ENCODE peak calls at places on chromosomes 16 and 17, in seven cellular contexts. C is GM23338, Q is spleen, G is stomach, L is breast epithelium, K is transverse colon, M is HL-60. P is an unnamed sample.

GRCh38 chr16:27238016-27238587 is 30.5 kb downstream of the NSMCE1 start:
- DNase-seq in C (no peak), Q (peak), G (peak), L (no peak), K (peak), M (no peak), P (no peak)

GRCh38 chr17:39553326-39553945 is 54.3 kb downstream of the NEUROD2 start:
- DNase-seq in C (no peak), Q (no peak), G (no peak), L (no peak), K (no peak), M (no peak), P (no peak)

GRCh38 chr16:49884033-49884707 is 28.3 kb upstream of the ZNF423 start:
- DNase-seq in C (no peak), Q (no peak), G (no peak), L (no peak), K (peak), M (no peak), P (no peak)

GRCh38 chr17:78797213-78797612 is 15.1 kb upstream of the CYTH1 start:
- DNase-seq in C (no peak), Q (no peak), G (no peak), L (no peak), K (no peak), M (no peak), P (no peak)

GRCh38 chr16:47886631-47887415 is 269.0 kb downstream of the ABCC12 start:
- DNase-seq in C (no peak), Q (no peak), G (no peak), L (no peak), K (no peak), M (no peak), P (no peak)

GRCh38 chr17:19371259-19372003 is 6.9 kb upstream of the MAPK7 start:
- DNase-seq in C (no peak), Q (no peak), G (no peak), L (no peak), K (no peak), M (no peak), P (no peak)

GRCh38 chr17:68512967-68513474 is 791 bp downstream of the PRKAR1A start:
- DNase-seq in C (peak), Q (no peak), G (no peak), L (no peak), K (peak), M (no peak), P (no peak)

GRCh38 chr17:38533706-38534497 is 71.8 kb downstream of the SRCIN1 start:
- DNase-seq in C (peak), Q (no peak), G (no peak), L (no peak), K (no peak), M (no peak), P (no peak)

GRCh38 chr16:14353340-14353739 is 276.7 kb downstream of the PARN start:
- DNase-seq in C (peak), Q (no peak), G (no peak), L (no peak), K (no peak), M (no peak), P (no peak)

GRCh38 chr16:87463722-87464690 is 28.8 kb downstream of the ZCCHC14 start:
- DNase-seq in C (no peak), Q (no peak), G (no peak), L (no peak), K (peak), M (peak), P (no peak)

GRCh38 chr16:66752958-66753357 is 1.5 kb upstream of the DYNC1LI2 start:
- DNase-seq in C (no peak), Q (no peak), G (no peak), L (no peak), K (no peak), M (no peak), P (no peak)

GRCh38 chr16:72992142-72992601 is 55.8 kb downstream of the ZFHX3 start:
- DNase-seq in C (peak), Q (no peak), G (no peak), L (no peak), K (no peak), M (no peak), P (no peak)

GRCh38 chr17:76747716-76748360 is 9.9 kb downstream of the MFSD11 start:
- DNase-seq in C (no peak), Q (no peak), G (no peak), L (no peak), K (no peak), M (no peak), P (no peak)

DNA sequence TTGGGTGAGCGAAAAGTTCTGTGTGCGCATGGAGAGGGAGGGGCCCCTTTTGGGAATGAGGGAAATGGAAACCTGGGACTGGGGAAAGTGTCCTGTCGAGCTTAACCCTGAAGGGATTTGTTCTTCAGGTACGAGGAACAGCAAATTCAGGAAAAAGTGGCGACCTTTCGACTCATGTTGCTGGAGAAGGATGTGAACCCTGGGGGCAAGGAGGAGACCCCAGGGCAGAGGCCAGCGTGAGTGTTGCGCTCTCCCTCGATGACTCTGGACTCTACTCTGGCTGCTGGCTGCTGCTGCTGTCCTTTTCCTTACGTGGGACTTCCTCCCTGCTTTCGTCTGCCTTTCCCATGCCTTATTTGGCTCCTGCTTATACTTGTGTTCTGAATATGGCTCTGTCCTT is 4.9 kb downstream of the SRRM2 start:
- DNase-seq in C (no peak), Q (peak), G (no peak), L (no peak), K (no peak), M (peak), P (no peak)
- TF ChIP-seq CTCF in C (no peak), Q (no peak), G (no peak), L (no peak), K (no peak), M (no peak), P (no peak)

GRCh38 chr17:75032896-75033294 is 13.9 kb downstream of the ATP5PD start:
- DNase-seq in C (no peak), Q (no peak), G (no peak), L (peak), K (no peak), M (no peak), P (no peak)

GRCh38 chr17:75034236-75034908 is 12.4 kb downstream of the ATP5PD start:
- DNase-seq in C (peak), Q (peak), G (peak), L (peak), K (peak), M (peak), P (peak)

GRCh38 chr17:75030161-75030560 is 16.6 kb downstream of the ATP5PD start:
- DNase-seq in C (no peak), Q (no peak), G (no peak), L (no peak), K (no peak), M (no peak), P (no peak)

GRCh38 chr17:75033346-75034235 is 13.2 kb downstream of the ATP5PD start:
- DNase-seq in C (peak), Q (peak), G (peak), L (peak), K (peak), M (peak), P (peak)

DNA sequence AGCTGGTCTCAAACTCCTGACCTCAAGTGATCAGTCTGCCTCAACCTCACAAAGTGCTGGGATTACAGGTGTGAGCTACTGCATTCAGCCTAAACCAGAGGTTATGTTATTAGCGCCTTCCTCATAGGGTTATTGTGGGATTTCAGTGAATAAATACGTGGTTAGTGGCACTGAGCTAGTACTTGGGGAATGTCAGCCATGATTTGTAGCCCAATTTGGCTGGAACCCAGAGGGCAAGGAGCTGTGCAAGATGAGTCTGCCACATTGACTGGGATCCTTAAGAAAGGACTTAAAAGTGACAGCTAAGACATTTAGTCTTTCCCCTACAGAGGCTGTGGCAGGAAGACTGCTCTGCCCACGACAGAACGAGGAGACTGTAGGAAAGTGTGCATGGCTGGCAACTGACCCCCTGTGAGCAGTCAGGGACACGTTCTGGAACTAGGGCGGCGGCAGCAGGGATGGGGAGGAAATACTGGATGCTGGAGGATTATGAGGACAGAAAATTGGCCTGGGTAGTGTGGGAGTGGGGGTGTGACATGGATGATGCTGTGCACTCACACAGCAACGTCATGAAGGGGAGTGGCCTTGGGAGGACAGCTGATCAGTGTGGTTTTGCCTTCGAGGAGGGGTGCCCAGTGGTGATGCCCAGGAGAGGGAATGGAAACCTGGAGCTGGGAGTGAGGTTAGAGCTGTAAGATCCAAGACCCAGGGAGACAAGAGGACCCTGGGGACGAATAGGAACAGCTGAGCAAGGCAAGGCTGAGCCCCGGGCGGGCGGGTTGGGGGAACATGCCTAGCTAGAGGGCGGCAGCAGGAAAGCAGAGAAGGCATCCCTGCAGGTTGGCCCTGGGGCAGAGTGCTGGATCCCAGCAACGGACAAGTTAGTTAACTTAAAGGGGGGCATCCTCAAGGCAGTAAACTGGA is 14.5 kb downstream of the ATP5PD start:
- DNase-seq in C (peak), Q (peak), G (peak), L (peak), K (peak), M (no peak), P (peak)
- H3K4me3 ChIP-seq in C (peak), Q (peak), G (peak), L (peak), K (no peak), M (no peak), P (no peak)

GRCh38 chr16:29805232-29806095 is 865 bp upstream of the MAZ start:
- DNase-seq in C (peak), Q (peak), G (peak), L (peak), K (peak), M (peak), P (peak)

GRCh38 chr16:29806096-29806579 is at the start of gene MAZ:
- DNase-seq in C (no peak), Q (peak), G (no peak), L (no peak), K (no peak), M (no peak), P (no peak)

GRCh38 chr16:29802416-29802935 is 3.9 kb upstream of the MAZ start:
- DNase-seq in C (no peak), Q (no peak), G (no peak), L (no peak), K (no peak), M (no peak), P (no peak)

GRCh38 chr16:29804020-29804419 is 2.3 kb upstream of the MAZ start:
- DNase-seq in C (peak), Q (no peak), G (no peak), L (no peak), K (no peak), M (no peak), P (no peak)

GRCh38 chr16:29804455-29805231 is 1.7 kb upstream of the MAZ start:
- DNase-seq in C (peak), Q (peak), G (peak), L (no peak), K (peak), M (peak), P (peak)
- TF ChIP-seq POLR2AphosphoS5 in C (no peak), Q (no peak), G (no peak), L (no peak), K (no peak), M (no peak), P (no peak)

DNA sequence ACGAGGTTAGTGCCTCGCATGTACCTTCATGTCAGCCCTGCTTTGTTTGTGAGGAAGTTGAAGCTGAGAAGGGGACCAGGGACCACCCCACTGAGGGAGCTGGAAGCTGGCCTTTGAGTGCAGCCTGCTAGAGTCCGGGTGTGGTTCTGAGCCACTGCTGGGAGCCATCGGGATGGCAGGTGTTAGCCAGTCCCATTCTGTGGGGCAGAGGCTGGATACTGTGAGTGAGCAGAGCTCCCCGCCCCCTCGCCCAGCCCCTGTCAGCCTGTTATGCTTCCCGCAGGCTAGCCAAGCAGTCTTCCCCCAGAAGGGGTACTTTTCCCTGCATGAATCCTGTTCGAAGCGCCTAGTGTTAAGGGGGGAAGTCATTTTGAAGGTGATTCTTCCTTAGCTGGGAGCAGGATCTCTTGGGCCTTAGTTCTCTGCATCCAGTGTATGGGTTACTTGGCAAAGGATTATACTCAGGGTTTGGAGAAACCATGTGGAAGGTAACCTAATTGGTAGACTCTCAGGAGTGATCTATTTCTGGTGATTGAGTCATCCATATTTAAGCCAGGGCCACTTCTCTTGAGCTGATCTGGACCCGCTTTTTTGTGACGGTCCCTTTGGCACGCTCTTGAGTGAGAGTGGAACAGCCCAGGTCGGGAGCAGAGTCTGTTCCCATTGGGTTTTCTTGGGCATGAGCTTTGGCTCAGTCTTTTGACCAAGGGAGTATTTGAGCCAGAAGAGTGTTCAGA is 23.8 kb downstream of the AKAP1 start:
- DNase-seq in C (no peak), Q (no peak), G (no peak), L (no peak), K (peak), M (no peak), P (no peak)
- TF ChIP-seq CTCF in C (no peak), Q (no peak), G (no peak), L (no peak), K (peak), M (no peak), P (no peak)

GRCh38 chr17:5379351-5380107 is 39.9 kb downstream of the NUP88 start:
- DNase-seq in C (no peak), Q (no peak), G (no peak), L (no peak), K (no peak), M (no peak), P (no peak)

GRCh38 chr17:5378566-5379207 is 40.8 kb downstream of the NUP88 start:
- DNase-seq in C (no peak), Q (no peak), G (no peak), L (no peak), K (no peak), M (no peak), P (no peak)

GRCh38 chr17:5380491-5381135 is 38.8 kb downstream of the NUP88 start:
- DNase-seq in C (no peak), Q (no peak), G (no peak), L (no peak), K (no peak), M (no peak), P (no peak)

GRCh38 chr17:5381542-5381941 is 37.9 kb downstream of the NUP88 start:
- DNase-seq in C (no peak), Q (no peak), G (no peak), L (no peak), K (no peak), M (no peak), P (no peak)
- H3K4me3 ChIP-seq in C (no peak), Q (no peak), G (no peak), L (no peak), K (no peak), M (no peak), P (no peak)

GRCh38 chr16:4763791-4764190 is 3.2 kb downstream of the ZNF500 start:
- DNase-seq in C (no peak), Q (no peak), G (no peak), L (no peak), K (no peak), M (no peak), P (no peak)

GRCh38 chr16:4762205-4762604 is 4.8 kb downstream of the ZNF500 start:
- DNase-seq in C (no peak), Q (no peak), G (no peak), L (no peak), K (no peak), M (no peak), P (no peak)

GRCh38 chr16:4755687-4756086 is 11.3 kb downstream of the ZNF500 start:
- DNase-seq in C (no peak), Q (no peak), G (no peak), L (no peak), K (no peak), M (no peak), P (no peak)

GRCh38 chr16:4765511-4766474 is 1.2 kb downstream of the ZNF500 start:
- DNase-seq in C (no peak), Q (no peak), G (no peak), L (no peak), K (no peak), M (no peak), P (no peak)

GRCh38 chr16:4760221-4760910 is 6.6 kb downstream of the ZNF500 start:
- DNase-seq in C (no peak), Q (no peak), G (no peak), L (no peak), K (no peak), M (no peak), P (no peak)
- TF ChIP-seq POLR2AphosphoS5 in C (no peak), Q (peak), G (no peak), L (no peak), K (no peak), M (no peak), P (no peak)

GRCh38 chr16:7689234-7689633 is 356.6 kb downstream of the RBFOX1 start:
- DNase-seq in C (peak), Q (no peak), G (no peak), L (no peak), K (no peak), M (no peak), P (no peak)
- TF ChIP-seq CTCF in C (no peak), Q (no peak), G (no peak), L (no peak), K (no peak), M (no peak), P (no peak)

P was measured in prostate gland.